ENCODE peak calls at places on chromosomes 12 and 14, in four cellular contexts. One of them, this sample, is unnamed.

GRCh38 chr14:38663382-38663781 is 407.5 kb upstream of the CLEC14A start:
- DNase-seq in WERI-Rb-1: no peak
- DNase-seq in AG20443: no peak
- DNase-seq in activated CD4-positive, CD25-positive, alpha-beta regulatory T cell: no peak
- DNase-seq in this sample: no peak

GRCh38 chr14:68987653-68988036 is 8.5 kb upstream of the ACTN1 start:
- DNase-seq in AG20443: no peak
- DNase-seq in activated CD4-positive, CD25-positive, alpha-beta regulatory T cell: no peak
- DNase-seq in WERI-Rb-1: peak
- DNase-seq in this sample: peak

GRCh38 chr14:99597911-99598600 is 6.0 kb downstream of the CCDC85C start:
- DNase-seq in WERI-Rb-1: peak
- DNase-seq in AG20443: no peak
- DNase-seq in activated CD4-positive, CD25-positive, alpha-beta regulatory T cell: no peak
- DNase-seq in this sample: peak

GRCh38 chr12:78146365-78146772 is 315.7 kb downstream of the NAV3 start:
- DNase-seq in activated CD4-positive, CD25-positive, alpha-beta regulatory T cell: no peak
- DNase-seq in AG20443: peak
- DNase-seq in WERI-Rb-1: no peak
- DNase-seq in this sample: peak

GRCh38 chr12:104412681-104413080 is 44.1 kb upstream of the CHST11 start:
- DNase-seq in WERI-Rb-1: no peak
- DNase-seq in activated CD4-positive, CD25-positive, alpha-beta regulatory T cell: no peak
- DNase-seq in AG20443: no peak
- DNase-seq in this sample: no peak

GRCh38 chr14:59342516-59343484 is 122.4 kb downstream of the GPR135 start:
- DNase-seq in AG20443: no peak
- DNase-seq in WERI-Rb-1: no peak
- DNase-seq in activated CD4-positive, CD25-positive, alpha-beta regulatory T cell: no peak
- DNase-seq in this sample: no peak

GRCh38 chr12:43131304-43131703 is 420.7 kb downstream of the ADAMTS20 start:
- DNase-seq in activated CD4-positive, CD25-positive, alpha-beta regulatory T cell: no peak
- DNase-seq in AG20443: peak
- DNase-seq in WERI-Rb-1: no peak
- DNase-seq in this sample: no peak

GRCh38 chr14:91230363-91231035 is 14.0 kb downstream of the GPR68 start:
- DNase-seq in WERI-Rb-1: no peak
- DNase-seq in AG20443: peak
- DNase-seq in activated CD4-positive, CD25-positive, alpha-beta regulatory T cell: no peak
- DNase-seq in this sample: peak

GRCh38 chr14:99821519-99822165 is 28.4 kb downstream of the EML1 start:
- DNase-seq in activated CD4-positive, CD25-positive, alpha-beta regulatory T cell: no peak
- DNase-seq in AG20443: peak
- DNase-seq in WERI-Rb-1: no peak
- DNase-seq in this sample: no peak

GRCh38 chr12:460301-461230 is 827 bp downstream of the B4GALNT3 start:
- DNase-seq in WERI-Rb-1: peak
- DNase-seq in activated CD4-positive, CD25-positive, alpha-beta regulatory T cell: no peak
- DNase-seq in AG20443: peak
- DNase-seq in this sample: peak

GRCh38 chr14:74326369-74327152 is 21.7 kb upstream of the VRTN start:
- DNase-seq in activated CD4-positive, CD25-positive, alpha-beta regulatory T cell: no peak
- DNase-seq in AG20443: no peak
- DNase-seq in WERI-Rb-1: no peak
- DNase-seq in this sample: peak

GRCh38 chr12:79710707-79711483 is 20.1 kb upstream of the PAWR start:
- DNase-seq in WERI-Rb-1: no peak
- DNase-seq in AG20443: no peak
- DNase-seq in activated CD4-positive, CD25-positive, alpha-beta regulatory T cell: no peak
- DNase-seq in this sample: no peak

GRCh38 chr12:131785763-131786330 is 42.3 kb upstream of the MMP17 start:
- DNase-seq in activated CD4-positive, CD25-positive, alpha-beta regulatory T cell: no peak
- DNase-seq in WERI-Rb-1: no peak
- DNase-seq in AG20443: no peak
- DNase-seq in this sample: peak

GRCh38 chr14:54730156-54730961 is 163.4 kb downstream of the SAMD4A start:
- DNase-seq in AG20443: peak
- DNase-seq in activated CD4-positive, CD25-positive, alpha-beta regulatory T cell: no peak
- DNase-seq in WERI-Rb-1: no peak
- DNase-seq in this sample: no peak

GRCh38 chr14:21367582-21368144 is 16.2 kb downstream of the SUPT16H start:
- DNase-seq in WERI-Rb-1: no peak
- DNase-seq in AG20443: no peak
- DNase-seq in activated CD4-positive, CD25-positive, alpha-beta regulatory T cell: no peak
- DNase-seq in this sample: no peak

GRCh38 chr12:103524238-103524875 is 28.6 kb upstream of the C12orf42 start:
- DNase-seq in AG20443: no peak
- DNase-seq in activated CD4-positive, CD25-positive, alpha-beta regulatory T cell: no peak
- DNase-seq in WERI-Rb-1: peak
- DNase-seq in this sample: no peak

GRCh38 chr14:74670726-74671125 is 42.2 kb downstream of the AREL1 start:
- DNase-seq in WERI-Rb-1: no peak
- DNase-seq in AG20443: peak
- DNase-seq in activated CD4-positive, CD25-positive, alpha-beta regulatory T cell: no peak
- DNase-seq in this sample: no peak

GRCh38 chr12:131090254-131091210 is 136.8 kb downstream of the ADGRD1 start:
- DNase-seq in activated CD4-positive, CD25-positive, alpha-beta regulatory T cell: no peak
- DNase-seq in WERI-Rb-1: no peak
- DNase-seq in AG20443: no peak
- DNase-seq in this sample: no peak

GRCh38 chr14:56657604-56658003 is 78.0 kb downstream of the TMEM260 start:
- DNase-seq in AG20443: no peak
- DNase-seq in WERI-Rb-1: no peak
- DNase-seq in activated CD4-positive, CD25-positive, alpha-beta regulatory T cell: no peak
- DNase-seq in this sample: no peak

GRCh38 chr14:99628832-99629618 is 15.9 kb upstream of the HHIPL1 start:
- DNase-seq in activated CD4-positive, CD25-positive, alpha-beta regulatory T cell: peak
- DNase-seq in AG20443: peak
- DNase-seq in WERI-Rb-1: peak
- DNase-seq in this sample: peak